ENCODE peak calls at places on chromosomes 16 and 17, in five cellular contexts. L is COR-L47; T is tibial artery; K is CD8-positive, alpha-beta T cell; Y is aorta. W is an unnamed sample.

GRCh38 chr16:4496305-4496704 is 20.1 kb downstream of the HMOX2 start:
- DNase-seq in T (no peak), Y (no peak), K (no peak), L (no peak), W (no peak)

GRCh38 chr16:2267913-2268666 is at the start of gene RNPS1:
- DNase-seq in Y (peak), T (peak), K (peak), L (peak), W (peak)

GRCh38 chr16:21684199-21684598 is 20.4 kb downstream of the OTOA start:
- DNase-seq in L (peak), Y (no peak), K (peak), T (no peak), W (no peak)

GRCh38 chr16:75483222-75483621 is 12.0 kb downstream of the CHST6 start:
- DNase-seq in L (no peak), T (no peak), K (no peak), Y (no peak), W (no peak)

GRCh38 chr17:45311762-45312476 is 4.9 kb downstream of the MAP3K14 start:
- DNase-seq in Y (no peak), T (peak), L (no peak), K (peak), W (peak)

GRCh38 chr17:26792486-26792885 is 501.4 kb upstream of the WSB1 start:
- DNase-seq in Y (no peak), L (no peak), T (no peak), K (no peak), W (no peak)

GRCh38 chr17:13597723-13598347 is 3.9 kb downstream of the HS3ST3A1 start:
- DNase-seq in Y (no peak), T (no peak), K (peak), L (no peak), W (peak)

GRCh38 chr17:59814685-59815084 is 78.1 kb downstream of the TUBD1 start:
- DNase-seq in K (no peak), T (no peak), L (no peak), Y (no peak), W (no peak)

GRCh38 chr17:47663997-47664941 is 14.6 kb downstream of the KPNB1 start:
- DNase-seq in Y (no peak), T (no peak), K (peak), L (peak), W (peak)

GRCh38 chr16:89629827-89630610 is 16.6 kb downstream of the DPEP1 start:
- DNase-seq in K (no peak), T (no peak), L (no peak), Y (no peak), W (no peak)

GRCh38 chr17:1985686-1986085 is 39.4 kb downstream of the RTN4RL1 start:
- DNase-seq in K (no peak), L (no peak), Y (no peak), T (no peak), W (no peak)

GRCh38 chr17:58595194-58595792 is 80.9 kb upstream of the MTMR4 start:
- DNase-seq in L (no peak), Y (no peak), T (no peak), K (no peak), W (no peak)

GRCh38 chr16:57213462-57213861 is 27.3 kb downstream of the RSPRY1 start:
- DNase-seq in K (no peak), Y (no peak), L (no peak), T (no peak), W (no peak)

GRCh38 chr17:40326014-40326831 is 17.2 kb downstream of the RARA start:
- DNase-seq in K (peak), L (no peak), T (no peak), Y (peak), W (peak)

W was measured in GM13977.